ENCODE peak calls at places on chromosomes 3 and 15, in seven cellular contexts. K is astrocyte, E is foreskin keratinocyte, Y is iPS DF 6.9, R is upper lobe of right lung, L is left lung, Q is OCI-LY7. B is an unnamed sample.

GRCh38 chr3:42608586-42608985 is 8.1 kb downstream of the NKTR start:
- DNase-seq in K (no peak), E (no peak), Y (no peak), R (no peak), L (no peak), Q (no peak), B (no peak)

GRCh38 chr3:126423191-126424038 is 28.7 kb downstream of the CFAP100 start:
- DNase-seq in K (no peak), E (no peak), Y (no peak), R (no peak), L (no peak), Q (no peak), B (no peak)

GRCh38 chr3:447671-448070 is 251.1 kb downstream of the CHL1 start:
- DNase-seq in K (no peak), E (no peak), Y (no peak), R (no peak), L (no peak), Q (no peak), B (no peak)

GRCh38 chr15:27826902-27827321 is 272.2 kb downstream of the OCA2 start:
- DNase-seq in K (peak; percentile 65), E (no peak), Y (no peak), R (no peak), L (no peak), Q (no peak), B (no peak)

GRCh38 chr15:31892513-31892912 is 137.8 kb upstream of the CHRNA7 start:
- DNase-seq in K (no peak), E (no peak), Y (no peak), R (no peak), L (no peak), Q (no peak), B (no peak)

GRCh38 chr3:185645596-185646381 is 59.7 kb downstream of the SENP2 start:
- DNase-seq in K (no peak), E (no peak), Y (no peak), R (no peak), L (no peak), Q (no peak), B (no peak)

GRCh38 chr3:170420307-170420821 is 1.7 kb downstream of the CLDN11 start:
- DNase-seq in K (peak; percentile 42), E (no peak), Y (no peak), R (no peak), L (no peak), Q (no peak), B (no peak)

GRCh38 chr3:44883999-44884431 is 9.6 kb downstream of the TGM4 start:
- DNase-seq in K (peak; percentile 97), E (peak; percentile 98), Y (no peak), R (no peak), L (no peak), Q (no peak), B (no peak)

GRCh38 chr15:101048191-101049011 is 129.2 kb downstream of the LRRK1 start:
- DNase-seq in K (no peak), E (no peak), Y (no peak), R (peak; percentile 53), L (peak; percentile 24), Q (no peak), B (no peak)

GRCh38 chr3:192929755-192930491 is 12.3 kb upstream of the MB21D2 start:
- DNase-seq in K (peak; percentile 75), E (peak; percentile 84), Y (no peak), R (no peak), L (no peak), Q (no peak), B (no peak)

GRCh38 chr3:43736558-43736995 is 45.8 kb downstream of the ABHD5 start:
- DNase-seq in K (peak; percentile 69), E (no peak), Y (no peak), R (no peak), L (no peak), Q (no peak), B (no peak)

GRCh38 chr3:81485444-81485865 is 276.0 kb downstream of the GBE1 start:
- DNase-seq in K (peak; percentile 83), E (peak; percentile 33), Y (no peak), R (no peak), L (no peak), Q (peak; percentile 3), B (no peak)

GRCh38 chr15:35618260-35619188 is 72.6 kb upstream of the DPH6 start:
- DNase-seq in K (peak; percentile 24), E (no peak), Y (no peak), R (no peak), L (no peak), Q (no peak), B (no peak)

DNA sequence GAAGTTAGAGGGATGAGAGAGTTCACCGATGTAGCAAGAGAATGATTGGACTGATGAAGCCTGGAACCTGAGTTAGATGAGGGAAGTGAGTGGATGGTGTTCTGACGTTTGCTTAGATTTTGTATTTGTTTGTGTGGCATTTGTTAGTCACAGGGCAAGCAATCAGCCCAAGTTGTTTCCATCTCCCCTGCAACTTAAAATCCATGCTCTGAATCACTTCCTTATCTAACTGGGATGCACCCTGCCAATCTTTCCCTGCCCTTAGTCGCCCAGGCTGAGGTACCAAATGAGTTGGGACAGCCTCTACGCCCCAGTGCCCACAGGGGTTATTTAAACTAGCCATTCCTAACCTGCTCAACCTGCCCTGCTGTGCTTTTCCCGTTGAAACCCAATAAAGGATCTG is 12.6 kb downstream of the PAQR5 start:
- DNase-seq in K (peak; percentile 20), E (no peak), Y (no peak), R (peak; percentile 31), L (no peak), Q (no peak), B (no peak)
- H3K27ac ChIP-seq in K (no peak overlapping the region), E (no peak overlapping the region), Y (no peak overlapping the region), R (no peak overlapping the region), L (no peak overlapping the region), Q (no peak overlapping the region), B (no peak overlapping the region)

DNA sequence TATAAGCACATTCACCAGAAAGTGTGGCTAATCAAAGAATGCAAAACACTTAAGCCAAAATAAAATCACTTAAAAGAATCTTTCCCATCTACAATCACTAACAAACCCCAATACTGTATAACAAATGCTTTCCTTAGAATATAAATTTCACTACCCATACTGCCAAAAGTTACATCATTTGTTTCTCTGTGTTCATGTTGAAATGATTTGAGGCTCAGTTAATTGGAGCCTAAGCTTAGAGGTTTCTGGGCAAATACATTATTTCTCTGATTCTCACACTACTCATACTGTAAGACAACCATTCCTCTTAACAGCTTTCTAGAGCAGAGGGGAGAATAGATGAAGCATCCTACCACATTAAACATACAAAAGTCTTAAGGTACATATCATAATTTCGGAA is 2.1 kb downstream of the RIOX2 start:
- DNase-seq in K (no peak), E (no peak), Y (no peak), R (no peak), L (no peak), Q (no peak), B (no peak)
- H3K27ac ChIP-seq in K (no peak overlapping the region), E (no peak overlapping the region), Y (no peak overlapping the region), R (no peak overlapping the region), L (no peak overlapping the region), Q (no peak overlapping the region), B (no peak overlapping the region)

DNA sequence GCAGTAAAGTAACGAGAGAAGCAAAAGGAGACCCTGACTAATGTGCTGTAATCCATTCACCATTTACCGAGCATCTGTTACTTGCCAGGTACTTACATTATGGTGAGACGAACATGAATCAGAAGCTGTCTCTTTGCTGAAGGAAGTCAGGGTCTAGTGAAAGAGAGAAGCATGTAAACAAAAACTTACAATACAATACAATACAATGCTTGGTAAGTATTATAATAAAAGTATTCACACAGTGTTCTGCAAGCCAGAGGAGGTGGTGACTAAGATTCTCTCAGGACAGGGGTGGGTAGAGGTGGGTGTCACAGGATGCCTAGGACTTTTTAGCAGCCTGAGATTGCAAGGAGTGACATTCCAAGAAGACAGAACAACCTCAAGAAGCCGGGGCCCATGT is 50.2 kb upstream of the MGA start:
- DNase-seq in K (no peak), E (no peak), Y (no peak), R (no peak), L (no peak), Q (no peak), B (no peak)
- H3K27ac ChIP-seq in K (no peak overlapping the region), E (no peak overlapping the region), Y (no peak overlapping the region), R (no peak overlapping the region), L (no peak overlapping the region), Q (no peak overlapping the region), B (no peak overlapping the region)

GRCh38 chr3:125123455-125123854 is 67.7 kb upstream of the HEG1 start:
- DNase-seq in K (peak; percentile 59), E (no peak), Y (no peak), R (no peak), L (no peak), Q (no peak), B (no peak)

GRCh38 chr3:125126323-125126722 is 70.5 kb upstream of the HEG1 start:
- DNase-seq in K (peak; percentile 82), E (no peak), Y (no peak), R (no peak), L (no peak), Q (no peak), B (no peak)

GRCh38 chr3:125128861-125129501 is 73.2 kb upstream of the HEG1 start:
- DNase-seq in K (peak; percentile 99), E (no peak), Y (no peak), R (peak; percentile 72), L (no peak), Q (no peak), B (no peak)

GRCh38 chr3:125123906-125124305 is 68.1 kb upstream of the HEG1 start:
- DNase-seq in K (peak; percentile 93), E (no peak), Y (no peak), R (no peak), L (no peak), Q (no peak), B (no peak)

DNA sequence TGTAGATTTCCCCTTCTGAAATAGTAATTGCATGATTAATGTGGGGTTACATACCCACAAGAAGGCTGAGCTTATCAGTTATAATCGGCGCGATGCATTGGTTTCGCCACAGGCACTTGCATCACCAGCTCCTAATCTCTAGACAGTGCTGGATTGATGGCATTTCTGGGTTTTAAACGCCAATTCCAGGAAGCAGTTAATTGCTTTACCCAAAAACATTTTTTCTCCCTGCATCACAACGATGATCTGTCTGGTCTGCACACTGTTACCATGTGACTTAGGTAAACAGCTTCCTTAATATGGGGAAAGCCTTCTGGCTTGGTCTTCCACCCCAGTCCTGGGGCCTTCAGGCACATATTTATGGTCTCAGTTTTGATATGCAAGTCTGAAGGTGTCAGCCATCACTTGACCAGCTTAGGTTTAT is 70.0 kb upstream of the HEG1 start:
- DNase-seq in K (peak; percentile 100), E (peak; percentile 82), Y (no peak), R (no peak), L (no peak), Q (no peak), B (no peak)
- H3K27ac ChIP-seq in K (peak overlapping the region; percentile 78), E (no peak overlapping the region), Y (no peak overlapping the region), R (no peak overlapping the region), L (no peak overlapping the region), Q (no peak overlapping the region), B (no peak overlapping the region)

DNA sequence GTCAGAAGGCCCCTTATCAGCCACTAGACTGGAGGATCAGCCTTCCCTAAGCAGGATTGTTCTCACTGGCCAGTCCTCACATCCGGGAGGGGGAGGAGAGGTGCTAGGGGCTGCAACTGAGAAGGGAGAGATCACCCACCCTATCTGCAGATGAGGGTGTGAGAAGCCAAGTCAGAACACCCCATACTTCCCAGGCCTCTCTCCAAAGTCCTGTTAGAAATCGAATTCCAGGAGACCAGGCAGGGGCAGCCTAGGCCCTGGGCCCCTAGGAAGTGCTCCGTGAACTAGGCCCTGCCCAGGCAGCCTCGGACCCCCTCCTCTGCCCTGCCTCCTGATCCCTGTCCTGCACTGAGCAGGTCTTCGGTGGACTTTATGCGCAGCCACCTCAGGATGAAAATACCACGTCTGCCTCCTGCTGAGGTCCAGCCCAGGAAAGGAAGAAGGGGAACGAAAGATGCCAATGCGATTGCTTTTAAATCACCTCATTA is 933 bp downstream of the DZIP1L start:
- DNase-seq in K (peak; percentile 29), E (no peak), Y (no peak), R (no peak), L (no peak), Q (no peak), B (no peak)
- H3K27ac ChIP-seq in K (peak overlapping the region; percentile 81), E (peak overlapping the region; percentile 85), Y (no peak overlapping the region), R (peak overlapping the region; percentile 87), L (peak overlapping the region; percentile 90), Q (no peak overlapping the region), B (no peak overlapping the region)

GRCh38 chr15:40103864-40104271 is 4.8 kb downstream of the BMF start:
- DNase-seq in K (no peak), E (no peak), Y (no peak), R (no peak), L (no peak), Q (no peak), B (no peak)
- H3K27ac ChIP-seq in K (no peak overlapping the region), E (no peak overlapping the region), Y (no peak overlapping the region), R (peak overlapping the region; percentile 91), L (peak overlapping the region; percentile 85), Q (no peak overlapping the region), B (no peak overlapping the region)